ENCODE peak calls at places on chromosome 16, in four cellular contexts. X, Y, C and I are unnamed samples.

GRCh38 chr16:88665570-88665969 is 2.7 kb upstream of the MVD start:
- DNase-seq in X (no peak), Y (no peak), C (no peak), I (no peak)

GRCh38 chr16:72422308-72422897 is 250.4 kb upstream of the PMFBP1 start:
- DNase-seq in X (no peak), Y (no peak), C (no peak), I (no peak)

GRCh38 chr16:8887438-8887765 is 5.3 kb downstream of the LITAFD start:
- DNase-seq in X (no peak), Y (no peak), C (no peak), I (no peak)

GRCh38 chr16:74437-75318 is 2.2 kb upstream of the RHBDF1 start:
- DNase-seq in X (no peak), Y (no peak), C (no peak), I (no peak)

GRCh38 chr16:72873853-72874252 is 174.1 kb downstream of the ZFHX3 start:
- DNase-seq in X (no peak), Y (no peak), C (no peak), I (no peak)

GRCh38 chr16:67194257-67194656 is 2.3 kb downstream of the E2F4 start:
- DNase-seq in X (no peak), Y (no peak), C (no peak), I (no peak)

GRCh38 chr16:81641403-81642106 is 137.5 kb upstream of the PLCG2 start:
- DNase-seq in X (no peak), Y (no peak), C (no peak), I (no peak)

GRCh38 chr16:22220076-22220453 is 14.0 kb downstream of the EEF2K start:
- DNase-seq in X (peak), Y (no peak), C (no peak), I (no peak)

GRCh38 chr16:23753908-23754593 is 775 bp upstream of the CHP2 start:
- DNase-seq in X (no peak), Y (no peak), C (no peak), I (no peak)

GRCh38 chr16:919658-920631 is 50.8 kb downstream of the LMF1 start:
- DNase-seq in X (peak), Y (peak), C (peak), I (no peak)

GRCh38 chr16:72978212-72978611 is 69.7 kb downstream of the ZFHX3 start:
- DNase-seq in X (no peak), Y (peak), C (peak), I (no peak)

GRCh38 chr16:17408296-17408695 is 62.5 kb downstream of the XYLT1 start:
- DNase-seq in X (no peak), Y (no peak), C (no peak), I (no peak)

GRCh38 chr16:2963611-2964415 is at the start of gene KREMEN2:
- DNase-seq in X (no peak), Y (no peak), C (no peak), I (no peak)

GRCh38 chr16:28193530-28194423 is 18.0 kb downstream of the XPO6 start:
- DNase-seq in X (no peak), Y (peak), C (peak), I (peak)

GRCh38 chr16:28168991-28169554 is 42.7 kb downstream of the XPO6 start:
- DNase-seq in X (no peak), Y (no peak), C (no peak), I (no peak)

GRCh38 chr16:27781195-27781524 is 231.2 kb downstream of the KATNIP start:
- DNase-seq in X (peak), Y (peak), C (no peak), I (no peak)

GRCh38 chr16:85285681-85286065 is 173.4 kb upstream of the CIBAR2 start:
- DNase-seq in X (no peak), Y (no peak), C (no peak), I (no peak)

GRCh38 chr16:69083306-69083941 is 22.0 kb upstream of the HAS3 start:
- DNase-seq in X (no peak), Y (no peak), C (no peak), I (no peak)
- TF ChIP-seq CTCF in X (peak), Y (no peak), C (peak), I (peak)

DNA sequence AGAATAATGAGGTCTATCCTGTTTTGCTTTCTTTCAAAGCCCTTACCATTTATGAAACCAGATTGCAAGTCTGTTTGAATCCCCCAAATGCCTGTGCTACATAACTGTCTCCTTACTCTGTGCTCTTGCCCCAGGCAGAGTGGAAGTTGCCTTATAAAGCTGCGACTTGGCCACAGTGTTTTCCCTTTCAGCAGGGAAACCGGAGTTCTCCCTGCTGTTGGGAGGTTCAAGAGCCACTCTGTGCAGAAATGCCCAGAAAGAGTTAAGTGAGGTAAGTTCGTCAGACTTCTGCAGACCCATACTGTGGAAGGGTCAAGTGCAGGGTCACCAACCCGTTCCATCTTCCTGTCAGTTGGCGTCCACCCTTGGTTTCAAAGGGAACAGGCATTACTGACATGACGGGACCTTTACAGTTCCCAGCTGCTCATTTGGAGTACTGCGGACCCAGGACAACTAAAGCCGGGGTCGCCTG is 508.9 kb downstream of the WWOX start:
- DNase-seq in X (peak), Y (no peak), C (no peak), I (no peak)
- H3K4me3 ChIP-seq in X (no peak), Y (no peak), C (no peak), I (no peak)

GRCh38 chr16:50354629-50355456 is 13.9 kb downstream of the BRD7 start:
- DNase-seq in X (no peak), Y (peak), C (no peak), I (no peak)
- TF ChIP-seq CTCF in X (peak), Y (peak), C (peak), I (peak)

GRCh38 chr16:82761236-82761635 is 134.5 kb downstream of the CDH13 start:
- DNase-seq in X (peak), Y (peak), C (peak), I (no peak)
- H3K4me3 ChIP-seq in X (no peak), Y (no peak), C (no peak), I (no peak)

GRCh38 chr16:70254095-70254964 is 2.6 kb upstream of the EXOSC6 start:
- DNase-seq in X (no peak), Y (no peak), C (peak), I (no peak)
- TF ChIP-seq CTCF in X (no peak), Y (no peak), C (no peak), I (no peak)

GRCh38 chr16:53974484-53975115 is 270.6 kb downstream of the FTO start:
- DNase-seq in X (no peak), Y (peak), C (no peak), I (no peak)

GRCh38 chr16:53968896-53969295 is 264.9 kb downstream of the FTO start:
- DNase-seq in X (no peak), Y (peak), C (no peak), I (no peak)

GRCh38 chr16:53968454-53968853 is 264.5 kb downstream of the FTO start:
- DNase-seq in X (no peak), Y (peak), C (no peak), I (peak)

GRCh38 chr16:53967172-53967571 is 263.2 kb downstream of the FTO start:
- DNase-seq in X (no peak), Y (no peak), C (no peak), I (no peak)

DNA sequence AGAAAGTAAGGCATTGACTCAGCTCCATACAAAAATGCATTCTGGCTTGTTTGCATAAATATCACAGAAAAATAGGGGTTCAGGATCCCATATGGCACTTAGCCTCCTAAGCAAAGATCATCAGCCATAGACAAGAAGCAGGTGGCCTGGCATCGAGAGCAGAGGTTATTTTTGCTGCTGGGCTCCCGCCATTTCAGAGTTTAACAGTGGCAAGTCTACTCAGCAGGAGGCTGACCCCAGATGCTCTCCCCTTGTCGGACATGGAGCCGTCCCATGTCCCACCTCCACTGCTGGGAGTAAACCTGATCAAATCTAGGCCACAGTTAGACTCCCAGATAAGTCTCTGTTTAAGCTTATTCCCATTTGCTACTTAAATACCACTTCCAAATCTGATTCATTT is 269.1 kb downstream of the FTO start:
- DNase-seq in X (peak), Y (no peak), C (no peak), I (no peak)
- H3K4me3 ChIP-seq in X (no peak), Y (no peak), C (no peak), I (no peak)

GRCh38 chr16:11306381-11306780 is 25.3 kb upstream of the PRM1 start:
- DNase-seq in X (no peak), Y (no peak), C (no peak), I (no peak)

GRCh38 chr16:11309895-11310633 is 28.9 kb upstream of the PRM1 start:
- DNase-seq in X (no peak), Y (no peak), C (no peak), I (no peak)

GRCh38 chr16:11308493-11309283 is 27.6 kb upstream of the PRM1 start:
- DNase-seq in X (no peak), Y (no peak), C (no peak), I (no peak)

GRCh38 chr16:11307639-11308492 is 26.7 kb upstream of the PRM1 start:
- DNase-seq in X (no peak), Y (no peak), C (no peak), I (no peak)

DNA sequence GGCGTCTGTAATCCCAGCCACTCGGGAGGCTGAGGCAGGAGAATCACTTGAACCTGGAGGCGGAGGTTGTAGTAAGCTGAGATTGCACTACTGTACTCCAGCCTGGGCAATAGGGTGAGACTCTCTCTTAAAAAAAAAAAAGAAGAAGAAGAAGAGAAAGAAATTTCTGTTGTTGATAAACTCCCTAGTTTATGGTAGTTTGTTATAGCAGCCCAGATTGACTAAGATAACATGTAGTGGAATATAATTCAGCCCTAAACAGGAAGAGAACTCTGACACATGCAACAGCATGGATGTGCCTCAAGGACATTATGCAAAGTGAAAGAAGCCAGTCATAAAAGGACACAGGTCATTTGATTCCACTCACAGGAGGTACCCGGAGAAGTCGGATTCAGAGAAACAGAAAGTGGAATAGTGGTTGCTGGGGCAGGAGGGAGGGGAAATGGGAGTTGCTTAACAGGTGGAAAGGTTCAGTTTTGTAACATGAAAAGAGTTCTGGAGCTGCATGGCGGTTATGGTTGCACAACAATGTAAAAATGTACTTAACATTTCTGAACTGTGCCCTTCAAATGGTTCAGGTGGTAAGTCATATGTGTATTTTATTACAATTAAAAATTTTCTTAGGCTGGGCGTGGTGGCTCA is 26.0 kb upstream of the PRM1 start:
- DNase-seq in X (no peak), Y (no peak), C (no peak), I (no peak)
- TF ChIP-seq CTCF in X (no peak), Y (no peak), C (no peak), I (no peak)

DNA sequence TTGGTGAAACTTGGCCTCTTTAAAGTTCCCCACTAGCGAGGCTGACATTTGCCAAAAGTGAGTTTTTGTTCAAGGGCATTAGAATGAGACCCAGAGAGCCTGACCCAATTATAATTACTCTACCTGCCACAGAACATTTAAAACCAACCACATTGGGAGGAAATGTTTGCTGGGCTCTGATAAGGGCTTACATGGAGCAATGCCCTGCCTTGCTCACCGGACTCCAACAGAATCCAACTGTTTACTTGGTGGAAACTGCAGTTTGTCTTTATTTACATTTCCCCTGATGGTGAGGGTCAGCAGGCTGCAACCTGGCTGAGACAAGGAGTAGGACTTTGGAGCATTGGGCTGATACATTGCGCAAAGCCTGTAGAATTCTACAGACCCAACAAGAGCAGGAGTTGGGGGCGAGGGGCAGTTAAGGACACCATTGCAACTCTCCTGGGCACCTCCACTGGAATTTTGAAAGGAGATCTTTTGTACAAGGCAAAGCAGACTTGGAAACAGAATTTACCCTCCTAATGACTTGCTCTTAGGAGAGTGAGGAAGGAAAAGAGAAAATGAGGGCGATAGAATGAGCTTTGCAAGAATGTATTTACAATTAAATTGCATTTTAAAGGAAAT is 368.6 kb downstream of the SHISA9 start:
- DNase-seq in X (no peak), Y (no peak), C (no peak), I (no peak)
- H3K4me3 ChIP-seq in X (no peak), Y (no peak), C (no peak), I (no peak)

DNA sequence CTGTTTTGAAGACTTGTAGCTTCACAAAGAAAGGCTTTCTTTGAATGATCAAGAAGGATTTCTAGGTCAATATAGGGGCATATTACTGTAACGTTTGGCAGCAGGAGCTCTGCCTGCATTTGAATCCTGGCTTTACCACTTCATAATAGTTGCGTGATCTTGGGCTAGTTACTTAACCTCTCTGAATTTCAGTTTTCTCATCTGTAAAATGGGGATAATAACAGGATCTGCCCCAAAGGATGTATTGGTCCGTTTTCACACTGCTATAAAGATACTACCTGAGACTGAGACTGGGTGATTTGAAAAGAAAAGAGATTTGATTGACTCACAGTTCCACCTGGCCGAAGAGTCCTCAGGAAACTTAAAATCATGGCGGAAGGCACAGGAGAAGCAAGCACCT is 12.5 kb downstream of the BMERB1 start:
- DNase-seq in X (no peak), Y (no peak), C (no peak), I (no peak)
- TF ChIP-seq CTCF in X (no peak), Y (no peak), C (no peak), I (no peak)